ENCODE peak calls at places on chromosomes 5 and 9, in ten cellular contexts. Z, Q, H, X, U, I, K, J, S and F are unnamed samples.

GRCh38 chr9:107251756-107252322 is 31.2 kb upstream of the RAD23B start:
- DNase-seq in Z (no peak), Q (no peak), H (peak; percentile 95), X (no peak), U (no peak), I (peak; percentile 88), K (peak; percentile 86), J (peak; percentile 93), S (no peak), F (no peak)

GRCh38 chr9:93891050-93891449 is 64.1 kb downstream of the BARX1 start:
- DNase-seq in Z (no peak), Q (no peak), H (no peak), X (peak; percentile 10), U (no peak), I (no peak), K (no peak), J (no peak), S (peak; percentile 53), F (no peak)

GRCh38 chr9:37198831-37199230 is 78.5 kb downstream of the ZCCHC7 start:
- DNase-seq in Z (no peak), Q (no peak), H (no peak), X (no peak), U (no peak), I (no peak), K (no peak), J (no peak), S (no peak), F (no peak)

GRCh38 chr5:180324633-180324955 is 28.5 kb downstream of the GFPT2 start:
- DNase-seq in Z (no peak), Q (no peak), H (no peak), X (no peak), U (no peak), I (no peak), K (no peak), J (no peak), S (no peak), F (no peak)

GRCh38 chr5:10707198-10708187 is 53.5 kb downstream of the DAP start:
- DNase-seq in Z (no peak), Q (no peak), H (peak; percentile 70), X (no peak), U (no peak), I (no peak), K (no peak), J (no peak), S (no peak), F (no peak)

GRCh38 chr9:137186385-137186784 is 2.0 kb downstream of the ANAPC2 start:
- DNase-seq in Z (no peak), Q (no peak), H (no peak), X (no peak), U (no peak), I (no peak), K (no peak), J (no peak), S (no peak), F (no peak)

GRCh38 chr5:170330568-170331054 is 33.0 kb upstream of the LCP2 start:
- DNase-seq in Z (peak; percentile 72), Q (no peak), H (no peak), X (no peak), U (no peak), I (no peak), K (no peak), J (no peak), S (no peak), F (no peak)

GRCh38 chr5:142597546-142598337 is 88.1 kb downstream of the FGF1 start:
- DNase-seq in Z (peak; percentile 71), Q (no peak), H (peak; percentile 83), X (no peak), U (peak; percentile 30), I (peak; percentile 64), K (peak; percentile 70), J (peak; percentile 58), S (no peak), F (peak; percentile 81)

GRCh38 chr5:75622564-75622963 is 11.3 kb downstream of the ANKDD1B start:
- DNase-seq in Z (no peak), Q (no peak), H (no peak), X (no peak), U (no peak), I (no peak), K (no peak), J (no peak), S (no peak), F (no peak)

GRCh38 chr5:27325513-27325912 is 287.1 kb upstream of the CDH9 start:
- DNase-seq in Z (no peak), Q (no peak), H (peak; percentile 50), X (no peak), U (no peak), I (peak; percentile 5), K (peak; percentile 18), J (no peak), S (no peak), F (no peak)

GRCh38 chr5:68193481-68194036 is 22.0 kb upstream of the PIK3R1 start:
- DNase-seq in Z (no peak), Q (no peak), H (no peak), X (no peak), U (no peak), I (peak; percentile 32), K (peak; percentile 33), J (no peak), S (no peak), F (no peak)

GRCh38 chr5:137622850-137623249 is 113.0 kb downstream of the KLHL3 start:
- DNase-seq in Z (no peak), Q (no peak), H (no peak), X (peak; percentile 62), U (no peak), I (peak; percentile 48), K (peak; percentile 43), J (no peak), S (peak; percentile 92), F (peak; percentile 86)

GRCh38 chr5:139678751-139679750 is 30.9 kb downstream of the CXXC5 start:
- DNase-seq in Z (no peak), Q (no peak), H (peak; percentile 53), X (no peak), U (no peak), I (no peak), K (peak; percentile 30), J (no peak), S (no peak), F (peak; percentile 81)

GRCh38 chr5:88769165-88769564 is 113.8 kb downstream of the MEF2C start:
- DNase-seq in Z (no peak), Q (no peak), H (peak; percentile 62), X (no peak), U (no peak), I (peak; percentile 59), K (peak; percentile 5), J (peak; percentile 78), S (peak; percentile 81), F (no peak)

GRCh38 chr9:114112778-114113585 is 13.9 kb upstream of the KIF12 start:
- DNase-seq in Z (peak; percentile 45), Q (no peak), H (peak; percentile 91), X (peak; percentile 55), U (no peak), I (peak; percentile 76), K (peak; percentile 76), J (peak; percentile 47), S (peak; percentile 97), F (no peak)

GRCh38 chr5:150075806-150076205 is 10.5 kb downstream of the CSF1R start:
- DNase-seq in Z (no peak), Q (no peak), H (no peak), X (no peak), U (no peak), I (no peak), K (no peak), J (no peak), S (no peak), F (no peak)

GRCh38 chr9:121930970-121931369 is 162.1 kb downstream of the TTLL11 start:
- DNase-seq in Z (no peak), Q (no peak), H (no peak), X (no peak), U (peak; percentile 45), I (no peak), K (no peak), J (no peak), S (no peak), F (no peak)

GRCh38 chr9:132487351-132487791 is 77.4 kb downstream of the CFAP77 start:
- DNase-seq in Z (no peak), Q (no peak), H (no peak), X (no peak), U (no peak), I (no peak), K (no peak), J (no peak), S (peak; percentile 12), F (no peak)

GRCh38 chr5:126917918-126918623 is 112.3 kb downstream of the MARCHF3 start:
- DNase-seq in Z (no peak), Q (no peak), H (peak; percentile 78), X (no peak), U (peak; percentile 88), I (no peak), K (peak; percentile 15), J (peak; percentile 14), S (no peak), F (peak; percentile 55)

GRCh38 chr5:132007399-132008162 is 3.9 kb downstream of the ACSL6 start:
- DNase-seq in Z (peak; percentile 87), Q (peak; percentile 72), H (peak; percentile 79), X (peak; percentile 82), U (peak; percentile 47), I (peak; percentile 85), K (peak; percentile 89), J (peak; percentile 17), S (peak; percentile 86), F (peak; percentile 79)

GRCh38 chr5:122882836-122883235 is 37.4 kb downstream of the SNX24 start:
- DNase-seq in Z (no peak), Q (no peak), H (peak; percentile 50), X (no peak), U (no peak), I (peak; percentile 48), K (peak; percentile 47), J (no peak), S (no peak), F (no peak)

GRCh38 chr5:119315516-119315949 is 40.3 kb upstream of the TNFAIP8 start:
- DNase-seq in Z (peak; percentile 82), Q (no peak), H (peak; percentile 44), X (no peak), U (no peak), I (peak; percentile 44), K (peak; percentile 31), J (no peak), S (no peak), F (no peak)

GRCh38 chr9:136626066-136626725 is 36.5 kb upstream of the EGFL7 start:
- DNase-seq in Z (no peak), Q (no peak), H (no peak), X (no peak), U (no peak), I (no peak), K (no peak), J (no peak), S (no peak), F (no peak)

GRCh38 chr9:124381073-124381945 is 33.9 kb downstream of the PSMB7 start:
- DNase-seq in Z (no peak), Q (no peak), H (peak; percentile 68), X (no peak), U (peak; percentile 32), I (peak; percentile 46), K (peak; percentile 68), J (no peak), S (no peak), F (no peak)

GRCh38 chr9:34662544-34663295 is at the start of gene CCL27:
- DNase-seq in Z (no peak), Q (no peak), H (no peak), X (no peak), U (no peak), I (no peak), K (no peak), J (no peak), S (no peak), F (no peak)

GRCh38 chr9:137227057-137227852 is at the start of gene RNF224:
- DNase-seq in Z (peak; percentile 93), Q (peak; percentile 97), H (peak; percentile 75), X (peak; percentile 88), U (peak; percentile 71), I (peak; percentile 81), K (peak; percentile 82), J (no peak), S (peak; percentile 92), F (peak; percentile 82)

GRCh38 chr9:68678430-68678829 is 26.6 kb upstream of the PIP5K1B start:
- DNase-seq in Z (no peak), Q (peak; percentile 46), H (peak; percentile 12), X (no peak), U (no peak), I (no peak), K (peak; percentile 18), J (no peak), S (no peak), F (no peak)

GRCh38 chr5:10709409-10709808 is 51.6 kb downstream of the DAP start:
- DNase-seq in Z (no peak), Q (no peak), H (no peak), X (no peak), U (no peak), I (no peak), K (no peak), J (no peak), S (no peak), F (no peak)